ENCODE peak calls at places on chromosomes 5 and 9, in five cellular contexts. One of them, this sample, is unnamed.

GRCh38 chr9:5617749-5618148 is 11.2 kb upstream of the RIC1 start:
- ATAC-seq in A549: no peak
- ATAC-seq in CD8-positive, alpha-beta T cell: no peak
- ATAC-seq in heart right ventricle: no peak
- ATAC-seq in body of pancreas: no peak
- ATAC-seq in this sample: no peak

GRCh38 chr5:127019928-127020327 is 10.4 kb downstream of the MARCHF3 start:
- ATAC-seq in CD8-positive, alpha-beta T cell: no peak
- ATAC-seq in heart right ventricle: no peak
- ATAC-seq in body of pancreas: no peak
- ATAC-seq in A549: no peak
- ATAC-seq in this sample: no peak

GRCh38 chr5:123180178-123180577 is 91.1 kb downstream of the PRDM6 start:
- ATAC-seq in CD8-positive, alpha-beta T cell: no peak
- ATAC-seq in heart right ventricle: peak; percentile 56
- ATAC-seq in A549: no peak
- ATAC-seq in body of pancreas: no peak
- ATAC-seq in this sample: peak; percentile 53

GRCh38 chr9:95877984-95878383 is 2.5 kb downstream of the ERCC6L2 start:
- ATAC-seq in body of pancreas: no peak
- ATAC-seq in CD8-positive, alpha-beta T cell: no peak
- ATAC-seq in A549: no peak
- ATAC-seq in heart right ventricle: no peak
- ATAC-seq in this sample: no peak

GRCh38 chr9:81002920-81003319 is 686.4 kb downstream of the TLE1 start:
- ATAC-seq in A549: no peak
- ATAC-seq in heart right ventricle: no peak
- ATAC-seq in CD8-positive, alpha-beta T cell: no peak
- ATAC-seq in body of pancreas: no peak
- ATAC-seq in this sample: no peak

GRCh38 chr5:87277279-87277835 is 9.7 kb downstream of the RASA1 start:
- ATAC-seq in A549: no peak
- ATAC-seq in heart right ventricle: no peak
- ATAC-seq in body of pancreas: no peak
- ATAC-seq in CD8-positive, alpha-beta T cell: no peak
- ATAC-seq in this sample: no peak

GRCh38 chr5:139146809-139147742 is 51.1 kb downstream of the SIL1 start:
- ATAC-seq in CD8-positive, alpha-beta T cell: no peak
- ATAC-seq in A549: peak; percentile 51
- ATAC-seq in body of pancreas: no peak
- ATAC-seq in heart right ventricle: no peak
- ATAC-seq in this sample: peak; percentile 36

GRCh38 chr5:378976-379742 is 57.6 kb downstream of the AHRR start:
- ATAC-seq in heart right ventricle: no peak
- ATAC-seq in CD8-positive, alpha-beta T cell: no peak
- ATAC-seq in A549: no peak
- ATAC-seq in body of pancreas: no peak
- ATAC-seq in this sample: no peak

GRCh38 chr9:69485466-69485865 is 160.5 kb downstream of the ENTREP1 start:
- ATAC-seq in heart right ventricle: no peak
- ATAC-seq in A549: no peak
- ATAC-seq in CD8-positive, alpha-beta T cell: peak; percentile 51
- ATAC-seq in body of pancreas: no peak
- ATAC-seq in this sample: no peak

GRCh38 chr9:137083418-137084004 is 3.3 kb upstream of the MAN1B1 start:
- ATAC-seq in CD8-positive, alpha-beta T cell: no peak
- ATAC-seq in heart right ventricle: no peak
- ATAC-seq in body of pancreas: no peak
- ATAC-seq in A549: peak; percentile 54
- ATAC-seq in this sample: no peak

GRCh38 chr9:121736964-121737462 is 85.6 kb downstream of the DAB2IP start:
- ATAC-seq in A549: peak; percentile 45
- ATAC-seq in body of pancreas: peak; percentile 75
- ATAC-seq in CD8-positive, alpha-beta T cell: no peak
- ATAC-seq in heart right ventricle: peak; percentile 70
- ATAC-seq in this sample: peak; percentile 25

GRCh38 chr5:5919411-5919810 is 458.9 kb downstream of the MED10 start:
- ATAC-seq in A549: no peak
- ATAC-seq in CD8-positive, alpha-beta T cell: no peak
- ATAC-seq in body of pancreas: no peak
- ATAC-seq in heart right ventricle: no peak
- ATAC-seq in this sample: no peak

GRCh38 chr9:135805422-135806022 is 101.8 kb downstream of the CAMSAP1 start:
- ATAC-seq in CD8-positive, alpha-beta T cell: no peak
- ATAC-seq in A549: no peak
- ATAC-seq in heart right ventricle: no peak
- ATAC-seq in body of pancreas: no peak
- ATAC-seq in this sample: no peak

GRCh38 chr9:137175345-137175961 is 3.6 kb upstream of the TMEM210 start:
- ATAC-seq in A549: no peak
- ATAC-seq in CD8-positive, alpha-beta T cell: peak; percentile 21
- ATAC-seq in heart right ventricle: no peak
- ATAC-seq in body of pancreas: no peak
- ATAC-seq in this sample: no peak

GRCh38 chr9:124818431-124819281 is 34.6 kb upstream of the WDR38 start:
- ATAC-seq in CD8-positive, alpha-beta T cell: no peak
- ATAC-seq in body of pancreas: peak; percentile 90
- ATAC-seq in heart right ventricle: peak; percentile 57
- ATAC-seq in A549: peak; percentile 81
- ATAC-seq in this sample: no peak

GRCh38 chr9:14158911-14159310 is 155.0 kb downstream of the NFIB start:
- ATAC-seq in A549: peak; percentile 85
- ATAC-seq in heart right ventricle: no peak
- ATAC-seq in CD8-positive, alpha-beta T cell: no peak
- ATAC-seq in body of pancreas: no peak
- ATAC-seq in this sample: no peak

GRCh38 chr5:169567079-169567478 is 16.5 kb upstream of the SPDL1 start:
- ATAC-seq in body of pancreas: no peak
- ATAC-seq in heart right ventricle: no peak
- ATAC-seq in A549: no peak
- ATAC-seq in CD8-positive, alpha-beta T cell: no peak
- ATAC-seq in this sample: no peak

GRCh38 chr5:79318935-79319614 is 83.1 kb downstream of the JMY start:
- ATAC-seq in A549: peak; percentile 89
- ATAC-seq in CD8-positive, alpha-beta T cell: peak; percentile 27
- ATAC-seq in heart right ventricle: peak; percentile 62
- ATAC-seq in body of pancreas: no peak
- ATAC-seq in this sample: no peak

GRCh38 chr5:176943816-176944215 is 44.7 kb upstream of the HK3 start:
- ATAC-seq in A549: no peak
- ATAC-seq in heart right ventricle: no peak
- ATAC-seq in body of pancreas: no peak
- ATAC-seq in CD8-positive, alpha-beta T cell: no peak
- ATAC-seq in this sample: no peak

GRCh38 chr5:129459485-129460120 is 495 bp upstream of the ADAMTS19 start:
- ATAC-seq in body of pancreas: peak; percentile 39
- ATAC-seq in heart right ventricle: peak; percentile 46
- ATAC-seq in A549: peak; percentile 75
- ATAC-seq in CD8-positive, alpha-beta T cell: no peak
- ATAC-seq in this sample: peak; percentile 67

GRCh38 chr9:7186175-7186574 is 428.4 kb downstream of the KDM4C start:
- ATAC-seq in body of pancreas: no peak
- ATAC-seq in heart right ventricle: no peak
- ATAC-seq in A549: peak; percentile 71
- ATAC-seq in CD8-positive, alpha-beta T cell: no peak
- ATAC-seq in this sample: no peak

GRCh38 chr5:36367524-36367923 is 65.8 kb upstream of the RANBP3L start:
- ATAC-seq in A549: no peak
- ATAC-seq in CD8-positive, alpha-beta T cell: no peak
- ATAC-seq in heart right ventricle: no peak
- ATAC-seq in body of pancreas: no peak
- ATAC-seq in this sample: peak; percentile 64

This sample was measured in gastroesophageal sphincter.